ENCODE peak calls at places on chromosomes 6 and 20, in four cellular contexts. One of them, this sample, is unnamed.

GRCh38 chr6:133062702-133063319 is 178.3 kb upstream of the EYA4 start:
- DNase-seq in GM12891: no peak
- DNase-seq in breast epithelium: no peak
- DNase-seq in heart left ventricle: no peak
- DNase-seq in this sample: no peak

GRCh38 chr20:31764641-31765305 is 25.7 kb downstream of the TPX2 start:
- DNase-seq in GM12891: no peak
- DNase-seq in breast epithelium: no peak
- DNase-seq in heart left ventricle: no peak
- DNase-seq in this sample: no peak

GRCh38 chr6:41634657-41635056 is 3.6 kb upstream of the MDFI start:
- DNase-seq in GM12891: no peak
- DNase-seq in breast epithelium: no peak
- DNase-seq in heart left ventricle: no peak
- DNase-seq in this sample: no peak

GRCh38 chr20:33839591-33839990 is 28.4 kb downstream of the CHMP4B start:
- DNase-seq in GM12891: no peak
- DNase-seq in breast epithelium: no peak
- DNase-seq in heart left ventricle: peak; percentile 70
- DNase-seq in this sample: peak; percentile 89

GRCh38 chr20:52201395-52201794 is 9.8 kb upstream of the ZFP64 start:
- DNase-seq in GM12891: no peak
- DNase-seq in breast epithelium: no peak
- DNase-seq in heart left ventricle: no peak
- DNase-seq in this sample: no peak

GRCh38 chr20:8435251-8436035 is 303.4 kb downstream of the PLCB1 start:
- DNase-seq in GM12891: no peak
- DNase-seq in breast epithelium: no peak
- DNase-seq in heart left ventricle: no peak
- DNase-seq in this sample: no peak

GRCh38 chr6:135306740-135307420 is 125.8 kb downstream of the MYB start:
- DNase-seq in GM12891: no peak
- DNase-seq in breast epithelium: no peak
- DNase-seq in heart left ventricle: no peak
- DNase-seq in this sample: no peak

GRCh38 chr20:34083137-34083536 is 28.9 kb downstream of the EIF2S2 start:
- DNase-seq in GM12891: no peak
- DNase-seq in breast epithelium: no peak
- DNase-seq in heart left ventricle: peak; percentile 85
- DNase-seq in this sample: peak; percentile 94

GRCh38 chr6:122645256-122645655 is 35.1 kb downstream of the PKIB start:
- DNase-seq in GM12891: no peak
- DNase-seq in breast epithelium: no peak
- DNase-seq in heart left ventricle: no peak
- DNase-seq in this sample: no peak

GRCh38 chr20:60695223-60695622 is 556.8 kb upstream of the CDH4 start:
- DNase-seq in GM12891: no peak
- DNase-seq in breast epithelium: no peak
- DNase-seq in heart left ventricle: no peak
- DNase-seq in this sample: peak; percentile 8

GRCh38 chr6:105642708-105643107 is 239.8 kb upstream of the PREP start:
- DNase-seq in GM12891: no peak
- DNase-seq in breast epithelium: no peak
- DNase-seq in heart left ventricle: no peak
- DNase-seq in this sample: no peak

GRCh38 chr20:23878787-23879186 is 761 bp downstream of the CST5 start:
- DNase-seq in GM12891: no peak
- DNase-seq in breast epithelium: no peak
- DNase-seq in heart left ventricle: no peak
- DNase-seq in this sample: no peak

GRCh38 chr6:109117346-109118035 is 22.2 kb downstream of the CEP57L1 start:
- DNase-seq in GM12891: no peak
- DNase-seq in breast epithelium: no peak
- DNase-seq in heart left ventricle: no peak
- DNase-seq in this sample: no peak

GRCh38 chr6:77015350-77015749 is 447.9 kb downstream of the HTR1B start:
- DNase-seq in GM12891: no peak
- DNase-seq in breast epithelium: no peak
- DNase-seq in heart left ventricle: no peak
- DNase-seq in this sample: no peak

GRCh38 chr20:46751856-46752255 is 42.4 kb downstream of the SLC2A10 start:
- DNase-seq in GM12891: no peak
- DNase-seq in breast epithelium: no peak
- DNase-seq in heart left ventricle: no peak
- DNase-seq in this sample: no peak

DNA sequence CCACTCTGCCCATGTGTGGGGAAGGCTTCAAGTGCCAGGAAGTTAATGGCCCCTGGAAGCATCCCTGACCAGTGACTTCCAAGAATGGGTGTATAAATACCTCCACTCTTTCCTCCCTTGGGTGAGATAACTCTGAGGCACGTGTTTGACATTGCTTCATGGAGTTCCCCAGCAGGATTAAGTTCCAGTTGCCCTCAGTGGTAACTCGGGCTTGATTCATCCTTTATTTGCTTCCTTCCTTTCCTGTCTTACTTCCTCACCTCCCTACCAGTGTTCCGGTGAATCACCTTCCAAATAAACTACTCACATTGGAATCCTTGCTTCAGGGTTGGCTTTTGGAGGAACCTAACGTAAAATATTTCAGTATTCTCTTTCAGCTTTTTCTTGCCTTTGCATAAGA is 84.6 kb upstream of the JAG1 start:
- DNase-seq in GM12891: no peak
- DNase-seq in breast epithelium: no peak
- DNase-seq in heart left ventricle: no peak
- DNase-seq in this sample: no peak
- TF ChIP-seq POLR2A in GM12891: no peak
- TF ChIP-seq POLR2A in breast epithelium: no peak
- TF ChIP-seq POLR2A in heart left ventricle: no peak
- TF ChIP-seq POLR2A in this sample: no peak

GRCh38 chr6:43988801-43989200 is 138.5 kb downstream of the MRPL14 start:
- DNase-seq in GM12891: no peak
- DNase-seq in breast epithelium: no peak
- DNase-seq in heart left ventricle: no peak
- DNase-seq in this sample: no peak

GRCh38 chr6:43987838-43988439 is 139.3 kb downstream of the MRPL14 start:
- DNase-seq in GM12891: no peak
- DNase-seq in breast epithelium: no peak
- DNase-seq in heart left ventricle: no peak
- DNase-seq in this sample: no peak

GRCh38 chr6:43990275-43990626 is 137.0 kb downstream of the MRPL14 start:
- DNase-seq in GM12891: no peak
- DNase-seq in breast epithelium: no peak
- DNase-seq in heart left ventricle: no peak
- DNase-seq in this sample: no peak

GRCh38 chr6:43990627-43991619 is 136.3 kb downstream of the MRPL14 start:
- DNase-seq in GM12891: no peak
- DNase-seq in breast epithelium: no peak
- DNase-seq in heart left ventricle: no peak
- DNase-seq in this sample: no peak

GRCh38 chr6:43989556-43990248 is 137.6 kb downstream of the MRPL14 start:
- DNase-seq in GM12891: no peak
- DNase-seq in breast epithelium: no peak
- DNase-seq in heart left ventricle: no peak
- DNase-seq in this sample: no peak
- TF ChIP-seq POLR2A in GM12891: no peak
- TF ChIP-seq POLR2A in breast epithelium: no peak
- TF ChIP-seq POLR2A in heart left ventricle: no peak
- TF ChIP-seq POLR2A in this sample: no peak

GRCh38 chr20:62982124-62983075 is 24.4 kb downstream of the BHLHE23 start:
- DNase-seq in GM12891: no peak
- DNase-seq in breast epithelium: no peak
- DNase-seq in heart left ventricle: no peak
- DNase-seq in this sample: no peak
- TF ChIP-seq POLR2A in GM12891: no peak
- TF ChIP-seq POLR2A in breast epithelium: no peak
- TF ChIP-seq POLR2A in heart left ventricle: no peak
- TF ChIP-seq POLR2A in this sample: no peak

DNA sequence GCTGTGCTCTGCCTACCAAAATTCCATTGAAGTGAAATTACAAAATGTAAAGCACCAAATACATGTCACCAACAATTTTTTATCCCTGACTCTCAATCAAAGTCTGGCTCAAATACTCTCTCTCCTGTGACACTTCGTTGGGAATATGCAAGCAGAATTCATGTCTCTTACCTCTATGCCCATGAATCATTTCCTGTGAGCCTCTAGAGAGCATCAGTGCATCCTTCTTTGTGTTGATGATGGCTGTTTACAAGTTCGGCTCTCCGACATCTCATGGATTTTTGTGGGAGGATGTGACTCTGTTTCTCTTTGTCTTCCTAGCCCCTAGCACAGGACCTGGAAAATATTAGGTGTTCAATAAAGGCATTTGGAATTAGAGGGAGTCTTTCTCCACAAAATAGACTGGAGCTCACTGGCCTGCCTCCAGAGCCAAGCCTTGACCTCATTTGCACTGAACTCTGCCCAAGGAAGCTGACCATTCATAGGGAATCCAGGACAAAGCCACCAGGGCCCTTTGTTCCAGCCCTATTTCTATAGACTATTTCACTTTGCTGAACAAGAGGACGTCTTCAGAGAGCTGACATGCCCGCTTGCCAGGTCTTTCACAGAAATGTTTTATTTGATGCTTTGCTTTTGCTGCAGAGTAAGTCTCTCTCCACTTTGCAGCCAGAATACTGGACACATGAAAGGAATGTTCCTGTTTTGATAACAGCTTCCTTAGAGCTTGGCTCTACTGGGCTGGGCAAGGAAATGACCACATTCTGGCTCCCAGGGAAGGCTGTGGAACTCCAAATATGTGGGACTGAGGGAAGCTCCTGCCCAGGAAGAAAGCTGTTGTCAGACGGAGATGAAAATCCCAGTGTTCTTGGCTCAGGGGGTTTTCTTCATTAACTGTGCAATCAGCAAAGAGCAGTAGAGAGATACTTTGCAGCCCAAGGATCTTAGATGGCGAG is 194.5 kb upstream of the CDYL start:
- DNase-seq in GM12891: no peak
- DNase-seq in breast epithelium: no peak
- DNase-seq in heart left ventricle: no peak
- DNase-seq in this sample: no peak
- TF ChIP-seq POLR2A in GM12891: no peak
- TF ChIP-seq POLR2A in breast epithelium: no peak
- TF ChIP-seq POLR2A in heart left ventricle: no peak
- TF ChIP-seq POLR2A in this sample: no peak

GRCh38 chr6:31958412-31958740 is 395 bp downstream of the NELFE start:
- DNase-seq in GM12891: no peak
- DNase-seq in breast epithelium: no peak
- DNase-seq in heart left ventricle: no peak
- DNase-seq in this sample: peak; percentile 69

GRCh38 chr6:31956796-31957195 is 2.0 kb downstream of the NELFE start:
- DNase-seq in GM12891: no peak
- DNase-seq in breast epithelium: no peak
- DNase-seq in heart left ventricle: no peak
- DNase-seq in this sample: no peak

GRCh38 chr6:31961616-31962015 is 2.6 kb downstream of the SKIC2 start:
- DNase-seq in GM12891: no peak
- DNase-seq in breast epithelium: no peak
- DNase-seq in heart left ventricle: no peak
- DNase-seq in this sample: no peak

GRCh38 chr6:31954511-31954910 is 4.3 kb downstream of the NELFE start:
- DNase-seq in GM12891: no peak
- DNase-seq in breast epithelium: no peak
- DNase-seq in heart left ventricle: no peak
- DNase-seq in this sample: no peak

GRCh38 chr6:31958741-31959739 is at the start of the genes NELFE and SKIC2:
- DNase-seq in GM12891: peak; percentile 100
- DNase-seq in breast epithelium: peak; percentile 97
- DNase-seq in heart left ventricle: peak; percentile 99
- DNase-seq in this sample: peak; percentile 99
- TF ChIP-seq POLR2A in GM12891: peak; percentile 83
- TF ChIP-seq POLR2A in breast epithelium: peak; percentile 56
- TF ChIP-seq POLR2A in heart left ventricle: peak; percentile 67
- TF ChIP-seq POLR2A in this sample: peak; percentile 78

DNA sequence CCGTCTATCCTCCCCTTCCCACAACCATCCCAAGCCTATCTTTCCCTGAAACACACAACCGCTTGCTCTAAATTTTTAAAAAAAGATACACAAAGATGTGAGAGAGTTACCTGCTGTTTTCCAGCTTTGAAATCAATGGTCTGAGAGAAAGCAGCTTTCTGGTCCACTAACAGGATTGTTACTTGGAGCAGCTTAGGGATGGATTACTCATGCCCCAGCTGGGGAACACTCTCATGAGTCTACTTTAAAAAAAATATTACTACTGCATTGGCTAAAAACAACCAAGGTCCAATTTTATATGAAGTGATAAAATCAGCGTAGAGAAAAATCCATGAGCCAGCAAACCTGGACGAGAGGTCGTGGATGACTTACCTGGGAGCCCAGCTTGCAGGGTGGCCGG is 29.6 kb upstream of the FOXC1 start:
- DNase-seq in GM12891: no peak
- DNase-seq in breast epithelium: no peak
- DNase-seq in heart left ventricle: no peak
- DNase-seq in this sample: no peak
- TF ChIP-seq POLR2A in GM12891: no peak
- TF ChIP-seq POLR2A in breast epithelium: no peak
- TF ChIP-seq POLR2A in heart left ventricle: no peak
- TF ChIP-seq POLR2A in this sample: no peak

This sample was measured in erythroblast.